ENCODE peak calls at places on chromosome 19, in four cellular contexts. V is thoracic aorta; Y is NT2/D1; H is effector memory CD4-positive, alpha-beta T cell. Q is an unnamed sample. For H3K27me3 and H3K4me1, the result is how much of the 10 kb centered on the place peaks cover.

GRCh38 chr19:3862826-3863500 is 5.9 kb downstream of the ZFR2 start:
- DNase-seq in V (no peak), Y (no peak), H (no peak), Q (no peak)

GRCh38 chr19:38617283-38617763 is 430 bp downstream of the MAP4K1 start:
- DNase-seq in V (no peak), Y (no peak), H (no peak), Q (no peak)

GRCh38 chr19:11964858-11965645 is at the start of gene ZNF763:
- DNase-seq in V (peak), Y (peak), H (peak), Q (peak)

GRCh38 chr19:10279737-10280442 is 6.9 kb upstream of the ICAM4 start:
- DNase-seq in V (no peak), Y (no peak), H (no peak), Q (no peak)

GRCh38 chr19:46722004-46722380 is 5.1 kb upstream of the PRKD2 start:
- DNase-seq in V (no peak), Y (no peak), H (no peak), Q (no peak)

GRCh38 chr19:44808463-44809371 is at the start of gene BCAM:
- DNase-seq in V (no peak), Y (no peak), H (no peak), Q (peak)

GRCh38 chr19:1244693-1245451 is 3.3 kb downstream of the ATP5F1D start:
- DNase-seq in V (no peak), Y (no peak), H (no peak), Q (no peak)

GRCh38 chr19:10363789-10364281 is 16.5 kb downstream of the TYK2 start:
- DNase-seq in V (no peak), Y (no peak), H (no peak), Q (no peak)

GRCh38 chr19:46849610-46850009 is 1.0 kb downstream of the AP2S1 start:
- DNase-seq in V (no peak), Y (no peak), H (no peak), Q (no peak)

GRCh38 chr19:12872941-12873890 is 8.0 kb downstream of the DNASE2 start:
- DNase-seq in V (no peak), Y (peak), H (peak), Q (peak)

GRCh38 chr19:11168568-11168967 is 13.0 kb upstream of the SPC24 start:
- DNase-seq in V (no peak), Y (no peak), H (no peak), Q (no peak)

GRCh38 chr19:2949939-2950285 is 5.1 kb upstream of the ZNF77 start:
- DNase-seq in V (no peak), Y (no peak), H (no peak), Q (peak)

GRCh38 chr19:1445932-1446712 is 3.8 kb upstream of the APC2 start:
- DNase-seq in V (no peak), Y (no peak), H (no peak), Q (peak)

GRCh38 chr19:47992070-47992469 is at the start of gene BSPH1:
- DNase-seq in V (no peak), Y (no peak), H (no peak), Q (no peak)
- H3K27me3 ChIP-seq in V (under half), Y (under half), H (under half), Q (under half)

DNA sequence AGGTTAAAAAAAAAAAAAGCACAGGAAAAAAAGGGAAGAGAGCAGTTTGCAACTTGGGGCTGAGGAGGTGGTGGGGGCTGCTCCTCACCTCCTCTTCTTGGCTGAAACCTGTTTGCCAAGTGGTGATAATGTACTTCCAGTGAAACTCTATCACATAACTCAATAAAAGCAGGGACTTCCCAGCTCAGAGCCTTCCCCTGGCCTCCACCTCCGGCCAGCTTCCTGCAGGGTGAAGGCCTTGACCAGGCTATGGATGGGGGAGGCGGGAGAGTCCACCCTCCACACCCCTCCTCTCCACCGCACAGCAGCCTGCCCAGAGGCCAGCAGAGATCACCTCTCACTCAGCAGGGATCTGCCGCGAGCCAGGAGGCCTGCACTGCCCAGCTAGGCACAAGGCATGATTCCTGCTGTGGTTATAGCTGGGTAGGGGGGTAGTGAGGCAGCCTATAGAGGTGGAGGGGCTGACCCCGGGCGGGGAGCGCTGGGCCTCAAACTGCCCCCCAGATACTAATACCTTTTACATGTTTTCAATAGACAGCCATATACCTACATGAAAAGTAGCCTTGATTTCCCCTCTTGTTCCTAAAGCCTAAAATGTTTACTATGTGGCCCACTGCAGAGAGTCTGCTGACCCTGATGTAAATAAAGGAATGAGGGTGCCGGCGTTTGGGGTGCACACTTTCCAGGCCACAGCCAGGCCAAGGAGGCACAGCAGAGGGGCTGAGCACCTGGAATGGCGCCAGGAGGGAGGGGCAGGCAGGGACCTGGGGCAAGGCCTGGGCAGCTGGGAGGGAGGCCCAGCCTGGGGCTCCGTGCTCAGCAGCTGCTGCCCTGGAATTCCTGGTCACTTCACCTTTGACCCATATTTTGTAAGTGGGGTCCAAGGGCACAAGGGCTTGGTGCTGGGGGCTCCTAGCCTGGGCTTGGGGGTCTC is 10.3 kb downstream of the ZNF787 start:
- DNase-seq in V (no peak), Y (no peak), H (no peak), Q (no peak)
- H3K4me1 ChIP-seq in V (half or more), Y (under half), H (under half), Q (under half)

GRCh38 chr19:18774107-18774506 is 17.0 kb downstream of the COMP start:
- DNase-seq in V (no peak), Y (no peak), H (no peak), Q (peak)
- H3K27me3 ChIP-seq in V (under half), Y (under half), H (under half), Q (under half)

GRCh38 chr19:28603453-28603852 is 609.5 kb downstream of the UQCRFS1 start:
- DNase-seq in V (no peak), Y (no peak), H (no peak), Q (no peak)

GRCh38 chr19:28605501-28606268 is 607.3 kb downstream of the UQCRFS1 start:
- DNase-seq in V (no peak), Y (no peak), H (no peak), Q (no peak)

GRCh38 chr19:28606269-28607032 is 606.5 kb downstream of the UQCRFS1 start:
- DNase-seq in V (no peak), Y (no peak), H (no peak), Q (no peak)

GRCh38 chr19:28601723-28602440 is 611.1 kb downstream of the UQCRFS1 start:
- DNase-seq in V (no peak), Y (no peak), H (no peak), Q (no peak)

DNA sequence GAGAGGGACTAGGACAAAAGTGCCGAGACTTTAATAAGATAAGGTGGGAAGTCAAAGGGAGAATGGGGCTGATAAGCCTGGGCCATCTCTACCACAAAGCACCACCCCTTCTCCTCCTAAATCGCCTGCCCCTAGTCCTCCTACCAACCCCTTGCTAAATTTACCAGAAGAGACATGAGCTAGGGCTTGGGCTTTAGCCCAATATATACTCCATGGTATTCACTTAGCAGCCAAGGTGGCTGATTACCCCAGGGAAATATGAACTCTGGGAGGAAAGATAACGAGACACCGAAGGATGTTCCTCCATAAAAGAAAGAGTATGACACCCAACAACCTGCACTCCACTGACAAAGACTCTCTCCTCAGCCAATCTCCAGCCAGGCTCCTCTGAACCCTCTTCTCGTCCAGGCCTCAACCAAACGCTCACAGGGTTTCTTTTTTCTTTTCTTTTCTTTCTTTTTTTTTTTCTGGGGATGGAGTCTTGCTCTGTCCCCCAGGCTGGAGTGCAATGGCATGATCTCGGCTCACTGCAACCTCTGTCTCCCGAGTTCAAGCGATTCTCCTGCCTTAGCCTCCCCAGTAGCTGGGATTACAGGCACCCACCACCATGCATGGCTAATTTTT is 610.2 kb downstream of the UQCRFS1 start:
- DNase-seq in V (no peak), Y (no peak), H (no peak), Q (no peak)
- H3K4me1 ChIP-seq in V (under half), Y (under half), H (under half), Q (under half)

Q was measured in BE2C.